ENCODE peak calls at places on chromosomes 6 and 20, in five cellular contexts. P is GM12878, K is SK-N-SH, V is K562, G is HCT116. Z is an unnamed sample.

GRCh38 chr20:4014031-4014474 is 1.3 kb downstream of the RNF24 start:
- DNase-seq in V (no peak), G (peak; percentile 68), K (peak; percentile 61), P (no peak), Z (no peak)

GRCh38 chr20:8183526-8183925 is 51.5 kb downstream of the PLCB1 start:
- DNase-seq in K (no peak), G (no peak), P (no peak), V (no peak), Z (no peak)

GRCh38 chr6:106462923-106463557 is 102.5 kb downstream of the CRYBG1 start:
- DNase-seq in K (no peak), G (no peak), P (no peak), V (no peak), Z (no peak)

GRCh38 chr6:82183642-82184282 is 63.8 kb downstream of the IBTK start:
- DNase-seq in G (no peak), V (no peak), K (peak; percentile 13), P (no peak), Z (no peak)

GRCh38 chr20:21548390-21549035 is 34.6 kb upstream of the NKX2-2 start:
- DNase-seq in P (peak; percentile 46), V (no peak), G (no peak), K (no peak), Z (no peak)

GRCh38 chr6:141946502-141946901 is 186.2 kb upstream of the GJE1 start:
- DNase-seq in P (no peak), V (no peak), K (no peak), G (no peak), Z (no peak)

GRCh38 chr6:169225887-169226286 is 27.8 kb downstream of the THBS2 start:
- DNase-seq in K (no peak), P (no peak), G (no peak), V (no peak), Z (no peak)

GRCh38 chr20:15847415-15847814 is 725.8 kb downstream of the KIF16B start:
- DNase-seq in V (no peak), K (peak; percentile 27), P (no peak), G (no peak), Z (no peak)

GRCh38 chr6:71224011-71224410 is 64.6 kb upstream of the OGFRL1 start:
- DNase-seq in V (no peak), G (no peak), K (no peak), P (no peak), Z (no peak)

GRCh38 chr6:124661231-124661630 is 301.0 kb upstream of the RNF217 start:
- DNase-seq in K (no peak), V (no peak), P (no peak), G (no peak), Z (peak; percentile 9)

GRCh38 chr6:1958257-1958656 is 287.1 kb downstream of the GMDS start:
- DNase-seq in P (no peak), G (no peak), V (no peak), K (no peak), Z (no peak)

GRCh38 chr6:114144887-114145851 is 174.2 kb upstream of the HDAC2 start:
- DNase-seq in P (no peak), V (no peak), G (no peak), K (no peak), Z (peak; percentile 5)

GRCh38 chr6:17932362-17932852 is 55.0 kb downstream of the KIF13A start:
- DNase-seq in P (no peak), G (no peak), K (no peak), V (no peak), Z (no peak)

GRCh38 chr6:113488812-113489685 is 368.1 kb upstream of the MARCKS start:
- DNase-seq in G (no peak), V (no peak), K (no peak), P (no peak), Z (no peak)

GRCh38 chr20:58088105-58088504 is 140.3 kb downstream of the ANKRD60 start:
- DNase-seq in G (no peak), V (no peak), K (no peak), P (no peak), Z (no peak)

GRCh38 chr6:23498013-23498412 is 628.0 kb upstream of the NRSN1 start:
- DNase-seq in P (no peak), G (no peak), K (no peak), V (no peak), Z (no peak)

GRCh38 chr6:1840491-1841121 is 230.9 kb downstream of the FOXC1 start:
- DNase-seq in K (no peak), G (no peak), V (no peak), P (no peak), Z (no peak)

GRCh38 chr20:3973705-3974104 is 41.7 kb downstream of the RNF24 start:
- DNase-seq in V (no peak), G (no peak), K (no peak), P (no peak), Z (no peak)

GRCh38 chr6:151313060-151313459 is 73.3 kb downstream of the AKAP12 start:
- DNase-seq in V (no peak), P (no peak), G (no peak), K (no peak), Z (no peak)

GRCh38 chr6:83518946-83519489 is 6.7 kb downstream of the PRSS35 start:
- DNase-seq in V (no peak), G (no peak), K (peak; percentile 37), P (no peak), Z (no peak)

GRCh38 chr6:68826501-68826900 is 191.4 kb downstream of the ADGRB3 start:
- DNase-seq in P (no peak), K (no peak), V (no peak), G (no peak), Z (no peak)

GRCh38 chr20:63889241-63890200 is 5.4 kb upstream of the DNAJC5 start:
- DNase-seq in V (no peak), P (no peak), K (no peak), G (no peak), Z (no peak)

GRCh38 chr20:17898548-17898994 is 70.0 kb downstream of the SNX5 start:
- DNase-seq in K (peak; percentile 69), P (no peak), V (peak; percentile 53), G (peak; percentile 56), Z (peak; percentile 36)

GRCh38 chr6:53718597-53719460 is 53.3 kb upstream of the KLHL31 start:
- DNase-seq in G (peak; percentile 65), P (peak; percentile 51), K (peak; percentile 45), V (peak; percentile 45), Z (peak; percentile 42)

GRCh38 chr6:34194770-34195169 is 41.9 kb upstream of the HMGA1 start:
- DNase-seq in P (no peak), V (no peak), G (no peak), K (no peak), Z (no peak)
- H3K9ac ChIP-seq in P (no peak overlapping the region), V (no peak overlapping the region), G (no peak overlapping the region), K (no peak overlapping the region), Z (no peak overlapping the region)

DNA sequence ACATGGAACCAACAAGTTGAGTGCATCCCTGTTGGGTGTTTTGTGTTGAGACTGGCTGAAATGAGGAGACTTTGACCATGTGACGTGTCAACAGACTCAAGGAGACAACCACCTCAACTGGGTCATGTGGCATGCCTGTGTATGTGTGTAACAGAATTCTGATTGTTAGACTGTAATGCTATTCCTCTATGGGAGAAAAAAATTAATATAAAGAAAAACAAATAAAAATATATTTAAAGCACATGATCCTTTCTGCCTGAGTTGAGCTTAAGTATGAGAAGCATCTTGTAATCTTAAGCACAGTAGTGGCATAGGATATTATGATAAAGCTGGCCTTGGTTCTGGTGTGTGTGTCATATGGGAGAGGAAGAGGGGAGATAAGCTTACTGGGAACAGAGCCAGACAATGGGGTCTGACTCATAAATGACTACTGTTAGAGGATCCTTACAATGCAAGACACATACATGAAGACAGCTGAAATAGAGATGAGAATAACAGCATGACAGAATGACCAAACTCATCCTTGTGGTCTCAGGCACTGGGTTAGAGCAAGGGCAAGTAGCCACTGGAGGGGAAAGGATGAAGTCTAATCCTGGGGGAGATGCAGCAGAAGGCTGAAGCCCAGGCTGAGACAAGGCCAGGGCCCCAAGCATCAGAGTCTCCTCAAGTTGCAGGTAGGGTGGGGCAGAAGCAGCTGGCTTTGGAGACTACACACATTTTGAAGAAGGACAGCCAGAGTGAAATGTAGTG is 9.2 kb downstream of the TP53INP2 start:
- DNase-seq in P (peak; percentile 57), V (peak; percentile 75), K (peak; percentile 71), G (peak; percentile 67), Z (no peak)
- TF ChIP-seq YY1 in P (no peak), V (no peak), K (no peak), G (no peak), Z (no peak)

DNA sequence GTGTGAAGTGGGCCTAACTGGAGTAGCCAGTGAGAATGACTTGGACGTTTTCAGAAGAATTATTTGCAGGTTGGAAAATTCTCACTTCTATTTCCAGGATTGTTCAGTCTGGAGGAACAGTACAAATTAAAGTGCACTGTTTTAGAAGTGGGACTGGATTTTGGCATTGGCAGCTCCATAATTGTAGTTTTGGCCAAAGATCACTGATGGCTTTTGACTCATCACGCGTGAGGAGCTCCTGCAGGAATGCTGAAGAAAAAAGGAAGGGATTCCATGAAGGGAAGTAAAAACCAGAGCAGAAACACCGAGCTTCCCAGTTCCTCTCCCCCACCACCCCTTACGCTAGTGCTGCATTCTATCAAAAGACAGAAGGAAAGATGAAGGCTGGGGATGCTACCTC is 103.5 kb downstream of the JARID2 start:
- DNase-seq in V (no peak), K (no peak), P (no peak), G (no peak), Z (no peak)
- H3K4me1 ChIP-seq in V (no peaks in the 10 kb centered on the region), K (peaks cover 30% of the 10 kb centered on the region), P (peaks cover 28% of the 10 kb centered on the region), G (no peaks in the 10 kb centered on the region), Z (no peaks in the 10 kb centered on the region)

GRCh38 chr6:138426500-138427123 is 22.6 kb downstream of the HEBP2 start:
- DNase-seq in P (no peak), K (no peak), G (no peak), V (no peak), Z (no peak)
- H3K9ac ChIP-seq in P (no peak overlapping the region), K (no peak overlapping the region), G (no peak overlapping the region), V (no peak overlapping the region), Z (no peak overlapping the region)